ENCODE peak calls at places on chromosomes 3 and 15, in six cellular contexts. One of them, this sample, is unnamed.

GRCh38 chr15:71752604-71753289 is 57.6 kb upstream of the NR2E3 start:
- DNase-seq in stimulated activated naive CD4-positive, alpha-beta T cell treated with Interleukin-2 at 50 U/mL for 16 hours: no peak
- DNase-seq in LoVo: peak
- DNase-seq in EH: peak
- DNase-seq in endothelial cell: peak
- DNase-seq in epithelial cell of esophagus: peak
- DNase-seq in this sample: peak

GRCh38 chr3:146375214-146375613 is 94.1 kb downstream of the PLSCR2 start:
- DNase-seq in stimulated activated naive CD4-positive, alpha-beta T cell treated with Interleukin-2 at 50 U/mL for 16 hours: no peak
- DNase-seq in LoVo: no peak
- DNase-seq in EH: peak
- DNase-seq in endothelial cell: no peak
- DNase-seq in epithelial cell of esophagus: no peak
- DNase-seq in this sample: no peak

GRCh38 chr3:4290272-4290893 is 12.8 kb upstream of the SETMAR start:
- DNase-seq in stimulated activated naive CD4-positive, alpha-beta T cell treated with Interleukin-2 at 50 U/mL for 16 hours: peak
- DNase-seq in LoVo: peak
- DNase-seq in EH: peak
- DNase-seq in endothelial cell: peak
- DNase-seq in epithelial cell of esophagus: peak
- DNase-seq in this sample: no peak

GRCh38 chr3:11655188-11655928 is 11.6 kb upstream of the VGLL4 start:
- DNase-seq in stimulated activated naive CD4-positive, alpha-beta T cell treated with Interleukin-2 at 50 U/mL for 16 hours: no peak
- DNase-seq in LoVo: no peak
- DNase-seq in EH: peak
- DNase-seq in endothelial cell: no peak
- DNase-seq in epithelial cell of esophagus: no peak
- DNase-seq in this sample: no peak

GRCh38 chr3:144771401-144771870 is 799.8 kb downstream of the DIPK2A start:
- DNase-seq in stimulated activated naive CD4-positive, alpha-beta T cell treated with Interleukin-2 at 50 U/mL for 16 hours: no peak
- DNase-seq in LoVo: no peak
- DNase-seq in EH: peak
- DNase-seq in endothelial cell: no peak
- DNase-seq in epithelial cell of esophagus: no peak
- DNase-seq in this sample: no peak

GRCh38 chr3:37712918-37713819 is 148.5 kb upstream of the CTDSPL start:
- DNase-seq in stimulated activated naive CD4-positive, alpha-beta T cell treated with Interleukin-2 at 50 U/mL for 16 hours: no peak
- DNase-seq in LoVo: peak
- DNase-seq in EH: peak
- DNase-seq in endothelial cell: no peak
- DNase-seq in epithelial cell of esophagus: peak
- DNase-seq in this sample: peak

GRCh38 chr15:100307241-100307855 is 34.4 kb downstream of the ADAMTS17 start:
- DNase-seq in stimulated activated naive CD4-positive, alpha-beta T cell treated with Interleukin-2 at 50 U/mL for 16 hours: no peak
- DNase-seq in LoVo: no peak
- DNase-seq in EH: no peak
- DNase-seq in endothelial cell: no peak
- DNase-seq in epithelial cell of esophagus: no peak
- DNase-seq in this sample: no peak

GRCh38 chr3:141229132-141229531 is 2.5 kb upstream of the PXYLP1 start:
- DNase-seq in stimulated activated naive CD4-positive, alpha-beta T cell treated with Interleukin-2 at 50 U/mL for 16 hours: no peak
- DNase-seq in LoVo: no peak
- DNase-seq in EH: no peak
- DNase-seq in endothelial cell: no peak
- DNase-seq in epithelial cell of esophagus: no peak
- DNase-seq in this sample: no peak

GRCh38 chr3:138328341-138328740 is 1.3 kb downstream of the NME9 start:
- DNase-seq in stimulated activated naive CD4-positive, alpha-beta T cell treated with Interleukin-2 at 50 U/mL for 16 hours: no peak
- DNase-seq in LoVo: no peak
- DNase-seq in EH: peak
- DNase-seq in endothelial cell: no peak
- DNase-seq in epithelial cell of esophagus: no peak
- DNase-seq in this sample: no peak

GRCh38 chr3:191499307-191500125 is 38.6 kb downstream of the PYDC2 start:
- DNase-seq in stimulated activated naive CD4-positive, alpha-beta T cell treated with Interleukin-2 at 50 U/mL for 16 hours: no peak
- DNase-seq in LoVo: peak
- DNase-seq in EH: peak
- DNase-seq in endothelial cell: no peak
- DNase-seq in epithelial cell of esophagus: peak
- DNase-seq in this sample: no peak

GRCh38 chr15:98866503-98866902 is 141.1 kb downstream of the PGPEP1L start:
- DNase-seq in stimulated activated naive CD4-positive, alpha-beta T cell treated with Interleukin-2 at 50 U/mL for 16 hours: no peak
- DNase-seq in LoVo: peak
- DNase-seq in EH: peak
- DNase-seq in endothelial cell: no peak
- DNase-seq in epithelial cell of esophagus: no peak
- DNase-seq in this sample: no peak

GRCh38 chr3:137121704-137122314 is 164.0 kb downstream of the IL20RB start:
- DNase-seq in stimulated activated naive CD4-positive, alpha-beta T cell treated with Interleukin-2 at 50 U/mL for 16 hours: no peak
- DNase-seq in LoVo: peak
- DNase-seq in EH: peak
- DNase-seq in endothelial cell: peak
- DNase-seq in epithelial cell of esophagus: peak
- DNase-seq in this sample: peak

GRCh38 chr3:195165790-195166189 is 105.2 kb downstream of the XXYLT1 start:
- DNase-seq in stimulated activated naive CD4-positive, alpha-beta T cell treated with Interleukin-2 at 50 U/mL for 16 hours: no peak
- DNase-seq in LoVo: no peak
- DNase-seq in EH: no peak
- DNase-seq in endothelial cell: no peak
- DNase-seq in epithelial cell of esophagus: no peak
- DNase-seq in this sample: no peak

GRCh38 chr3:159936541-159936940 is 52.1 kb upstream of the IL12A start:
- DNase-seq in stimulated activated naive CD4-positive, alpha-beta T cell treated with Interleukin-2 at 50 U/mL for 16 hours: no peak
- DNase-seq in LoVo: no peak
- DNase-seq in EH: peak
- DNase-seq in endothelial cell: no peak
- DNase-seq in epithelial cell of esophagus: no peak
- DNase-seq in this sample: no peak

GRCh38 chr15:53246404-53246803 is 456.3 kb upstream of the ONECUT1 start:
- DNase-seq in stimulated activated naive CD4-positive, alpha-beta T cell treated with Interleukin-2 at 50 U/mL for 16 hours: no peak
- DNase-seq in LoVo: no peak
- DNase-seq in EH: no peak
- DNase-seq in endothelial cell: no peak
- DNase-seq in epithelial cell of esophagus: no peak
- DNase-seq in this sample: no peak

GRCh38 chr3:165624761-165625160 is 212.5 kb downstream of the BCHE start:
- DNase-seq in stimulated activated naive CD4-positive, alpha-beta T cell treated with Interleukin-2 at 50 U/mL for 16 hours: no peak
- DNase-seq in LoVo: no peak
- DNase-seq in EH: no peak
- DNase-seq in endothelial cell: no peak
- DNase-seq in epithelial cell of esophagus: peak
- DNase-seq in this sample: no peak

GRCh38 chr3:124119056-124119721 is 127.3 kb upstream of the ROPN1 start:
- DNase-seq in stimulated activated naive CD4-positive, alpha-beta T cell treated with Interleukin-2 at 50 U/mL for 16 hours: no peak
- DNase-seq in LoVo: no peak
- DNase-seq in EH: peak
- DNase-seq in endothelial cell: no peak
- DNase-seq in epithelial cell of esophagus: peak
- DNase-seq in this sample: no peak

GRCh38 chr3:81425198-81425868 is 336.1 kb downstream of the GBE1 start:
- DNase-seq in stimulated activated naive CD4-positive, alpha-beta T cell treated with Interleukin-2 at 50 U/mL for 16 hours: no peak
- DNase-seq in LoVo: no peak
- DNase-seq in EH: peak
- DNase-seq in endothelial cell: no peak
- DNase-seq in epithelial cell of esophagus: peak
- DNase-seq in this sample: no peak

GRCh38 chr15:68317281-68318007 is 39.9 kb downstream of the FEM1B start:
- DNase-seq in stimulated activated naive CD4-positive, alpha-beta T cell treated with Interleukin-2 at 50 U/mL for 16 hours: no peak
- DNase-seq in LoVo: no peak
- DNase-seq in EH: no peak
- DNase-seq in endothelial cell: no peak
- DNase-seq in epithelial cell of esophagus: no peak
- DNase-seq in this sample: no peak

GRCh38 chr15:39774688-39775267 is 7.9 kb downstream of the FSIP1 start:
- DNase-seq in stimulated activated naive CD4-positive, alpha-beta T cell treated with Interleukin-2 at 50 U/mL for 16 hours: peak
- DNase-seq in LoVo: no peak
- DNase-seq in EH: no peak
- DNase-seq in endothelial cell: no peak
- DNase-seq in epithelial cell of esophagus: no peak
- DNase-seq in this sample: no peak

GRCh38 chr15:97875513-97876285 is 84.8 kb upstream of the ARRDC4 start:
- DNase-seq in stimulated activated naive CD4-positive, alpha-beta T cell treated with Interleukin-2 at 50 U/mL for 16 hours: no peak
- DNase-seq in LoVo: peak
- DNase-seq in EH: no peak
- DNase-seq in endothelial cell: peak
- DNase-seq in epithelial cell of esophagus: peak
- DNase-seq in this sample: no peak

GRCh38 chr15:56445746-56446145 is 19.2 kb downstream of the MNS1 start:
- DNase-seq in stimulated activated naive CD4-positive, alpha-beta T cell treated with Interleukin-2 at 50 U/mL for 16 hours: no peak
- DNase-seq in LoVo: no peak
- DNase-seq in EH: no peak
- DNase-seq in endothelial cell: no peak
- DNase-seq in epithelial cell of esophagus: no peak
- DNase-seq in this sample: no peak

GRCh38 chr3:130773371-130773770 is 26.7 kb upstream of the PIK3R4 start:
- DNase-seq in stimulated activated naive CD4-positive, alpha-beta T cell treated with Interleukin-2 at 50 U/mL for 16 hours: no peak
- DNase-seq in LoVo: no peak
- DNase-seq in EH: peak
- DNase-seq in endothelial cell: no peak
- DNase-seq in epithelial cell of esophagus: no peak
- DNase-seq in this sample: peak

GRCh38 chr3:10288575-10288960 is 4.2 kb downstream of the GHRL start:
- DNase-seq in stimulated activated naive CD4-positive, alpha-beta T cell treated with Interleukin-2 at 50 U/mL for 16 hours: no peak
- DNase-seq in LoVo: no peak
- DNase-seq in EH: no peak
- DNase-seq in endothelial cell: no peak
- DNase-seq in epithelial cell of esophagus: no peak
- DNase-seq in this sample: no peak

GRCh38 chr3:158539414-158540014 is 31.5 kb upstream of the MLF1 start:
- DNase-seq in stimulated activated naive CD4-positive, alpha-beta T cell treated with Interleukin-2 at 50 U/mL for 16 hours: no peak
- DNase-seq in LoVo: peak
- DNase-seq in EH: peak
- DNase-seq in endothelial cell: peak
- DNase-seq in epithelial cell of esophagus: peak
- DNase-seq in this sample: peak

GRCh38 chr3:108462899-108463298 is 47.5 kb downstream of the MYH15 start:
- DNase-seq in stimulated activated naive CD4-positive, alpha-beta T cell treated with Interleukin-2 at 50 U/mL for 16 hours: no peak
- DNase-seq in LoVo: no peak
- DNase-seq in EH: peak
- DNase-seq in endothelial cell: no peak
- DNase-seq in epithelial cell of esophagus: peak
- DNase-seq in this sample: no peak

GRCh38 chr3:137767146-137768020 is 3.3 kb downstream of the SOX14 start:
- DNase-seq in stimulated activated naive CD4-positive, alpha-beta T cell treated with Interleukin-2 at 50 U/mL for 16 hours: no peak
- DNase-seq in LoVo: no peak
- DNase-seq in EH: no peak
- DNase-seq in endothelial cell: peak
- DNase-seq in epithelial cell of esophagus: no peak
- DNase-seq in this sample: no peak

GRCh38 chr15:64146041-64146440 is 5.5 kb upstream of the SNX22 start:
- DNase-seq in stimulated activated naive CD4-positive, alpha-beta T cell treated with Interleukin-2 at 50 U/mL for 16 hours: no peak
- DNase-seq in LoVo: no peak
- DNase-seq in EH: no peak
- DNase-seq in endothelial cell: no peak
- DNase-seq in epithelial cell of esophagus: no peak
- DNase-seq in this sample: no peak

GRCh38 chr15:91140561-91140960 is 40.5 kb downstream of the SV2B start:
- DNase-seq in stimulated activated naive CD4-positive, alpha-beta T cell treated with Interleukin-2 at 50 U/mL for 16 hours: no peak
- DNase-seq in LoVo: no peak
- DNase-seq in EH: no peak
- DNase-seq in endothelial cell: no peak
- DNase-seq in epithelial cell of esophagus: no peak
- DNase-seq in this sample: no peak

GRCh38 chr3:169146866-169147245 is 516.7 kb downstream of the MECOM start:
- DNase-seq in stimulated activated naive CD4-positive, alpha-beta T cell treated with Interleukin-2 at 50 U/mL for 16 hours: no peak
- DNase-seq in LoVo: peak
- DNase-seq in EH: peak
- DNase-seq in endothelial cell: no peak
- DNase-seq in epithelial cell of esophagus: no peak
- DNase-seq in this sample: no peak

GRCh38 chr3:43525941-43526607 is 95.7 kb downstream of the ANO10 start:
- DNase-seq in stimulated activated naive CD4-positive, alpha-beta T cell treated with Interleukin-2 at 50 U/mL for 16 hours: no peak
- DNase-seq in LoVo: no peak
- DNase-seq in EH: no peak
- DNase-seq in endothelial cell: no peak
- DNase-seq in epithelial cell of esophagus: peak
- DNase-seq in this sample: no peak

GRCh38 chr3:4862973-4863372 is 116.3 kb upstream of the BHLHE40 start:
- DNase-seq in stimulated activated naive CD4-positive, alpha-beta T cell treated with Interleukin-2 at 50 U/mL for 16 hours: no peak
- DNase-seq in LoVo: no peak
- DNase-seq in EH: no peak
- DNase-seq in endothelial cell: no peak
- DNase-seq in epithelial cell of esophagus: no peak
- DNase-seq in this sample: no peak

GRCh38 chr3:23495507-23495906 is 292.4 kb downstream of the UBE2E2 start:
- DNase-seq in stimulated activated naive CD4-positive, alpha-beta T cell treated with Interleukin-2 at 50 U/mL for 16 hours: no peak
- DNase-seq in LoVo: peak
- DNase-seq in EH: peak
- DNase-seq in endothelial cell: no peak
- DNase-seq in epithelial cell of esophagus: peak
- DNase-seq in this sample: no peak

GRCh38 chr15:44081223-44082013 is 113.7 kb downstream of the FRMD5 start:
- DNase-seq in stimulated activated naive CD4-positive, alpha-beta T cell treated with Interleukin-2 at 50 U/mL for 16 hours: no peak
- DNase-seq in LoVo: no peak
- DNase-seq in EH: peak
- DNase-seq in endothelial cell: no peak
- DNase-seq in epithelial cell of esophagus: no peak
- DNase-seq in this sample: no peak

GRCh38 chr3:27528798-27529197 is 44.6 kb upstream of the SLC4A7 start:
- DNase-seq in stimulated activated naive CD4-positive, alpha-beta T cell treated with Interleukin-2 at 50 U/mL for 16 hours: no peak
- DNase-seq in LoVo: no peak
- DNase-seq in EH: no peak
- DNase-seq in endothelial cell: no peak
- DNase-seq in epithelial cell of esophagus: no peak
- DNase-seq in this sample: no peak

GRCh38 chr3:115626711-115627110 is 3.4 kb downstream of the GAP43 start:
- DNase-seq in stimulated activated naive CD4-positive, alpha-beta T cell treated with Interleukin-2 at 50 U/mL for 16 hours: no peak
- DNase-seq in LoVo: no peak
- DNase-seq in EH: no peak
- DNase-seq in endothelial cell: no peak
- DNase-seq in epithelial cell of esophagus: no peak
- DNase-seq in this sample: no peak